ENCODE peak calls at places on chromosomes 7 and 10, in nine cellular contexts. I, K, C, B, T, Q, R, F and M are unnamed samples.

GRCh38 chr7:113504691-113505090 is 386.3 kb upstream of the SMIM30 start:
- DNase-seq in K (no peak), F (no peak), B (no peak), T (no peak), Q (no peak), R (no peak), I (no peak), C (no peak), M (no peak)

GRCh38 chr10:101014230-101014884 is 14.7 kb downstream of the LZTS2 start:
- DNase-seq in B (peak), T (no peak), Q (peak), K (peak), R (peak), F (peak), C (peak), I (peak), M (peak)

GRCh38 chr10:96570983-96571964 is 15.5 kb downstream of the TM9SF3 start:
- DNase-seq in C (peak), B (no peak), R (no peak), Q (no peak), F (no peak), I (no peak), T (no peak), K (no peak), M (no peak)

GRCh38 chr10:91883549-91884542 is 25.4 kb downstream of the FGFBP3 start:
- DNase-seq in F (peak), I (no peak), K (no peak), Q (no peak), T (no peak), R (no peak), B (peak), C (peak), M (no peak)

GRCh38 chr7:124764847-124765400 is 668 bp downstream of the GPR37 start:
- DNase-seq in R (no peak), Q (peak), K (no peak), B (no peak), T (no peak), C (peak), F (peak), I (no peak), M (peak)

GRCh38 chr7:106329408-106329807 is 44.6 kb upstream of the NAMPT start:
- DNase-seq in T (no peak), F (no peak), I (no peak), K (no peak), Q (no peak), B (no peak), R (no peak), C (no peak), M (no peak)

GRCh38 chr10:113273877-113274829 is 278.7 kb upstream of the HABP2 start:
- DNase-seq in C (no peak), B (no peak), F (no peak), K (no peak), Q (no peak), I (no peak), T (no peak), R (no peak), M (no peak)

GRCh38 chr7:151843181-151843580 is 33.7 kb downstream of the PRKAG2 start:
- DNase-seq in B (no peak), I (no peak), C (no peak), Q (no peak), F (no peak), R (no peak), K (no peak), T (no peak), M (no peak)

GRCh38 chr7:3063016-3063753 is 19.5 kb upstream of the CARD11 start:
- DNase-seq in K (peak), I (no peak), Q (peak), C (no peak), B (no peak), R (no peak), T (no peak), F (no peak), M (no peak)

GRCh38 chr10:75261813-75262725 is 26.3 kb upstream of the COMTD1 start:
- DNase-seq in Q (no peak), I (no peak), B (no peak), C (no peak), K (no peak), R (no peak), F (no peak), T (no peak), M (no peak)

GRCh38 chr10:112756118-112756512 is 193.9 kb upstream of the TCF7L2 start:
- DNase-seq in K (no peak), Q (no peak), B (peak), T (no peak), F (no peak), I (no peak), C (no peak), R (no peak), M (no peak)

GRCh38 chr10:5590816-5591215 is 66.1 kb downstream of the CALML3 start:
- DNase-seq in Q (no peak), I (no peak), C (no peak), R (no peak), K (peak), T (no peak), B (no peak), F (no peak), M (no peak)

GRCh38 chr7:132402096-132402495 is 174.2 kb downstream of the PLXNA4 start:
- DNase-seq in F (no peak), C (no peak), T (no peak), K (no peak), B (no peak), R (no peak), Q (no peak), I (no peak), M (no peak)

GRCh38 chr7:70317356-70317755 is 719.1 kb downstream of the AUTS2 start:
- DNase-seq in I (no peak), K (no peak), F (no peak), R (no peak), T (no peak), Q (no peak), C (no peak), B (no peak), M (no peak)

GRCh38 chr7:17061443-17061842 is 179.7 kb upstream of the AGR3 start:
- DNase-seq in F (no peak), B (no peak), R (no peak), T (no peak), C (no peak), Q (no peak), K (no peak), I (no peak), M (no peak)

GRCh38 chr7:17060051-17060450 is 178.3 kb upstream of the AGR3 start:
- DNase-seq in C (no peak), B (no peak), F (no peak), I (no peak), R (no peak), T (no peak), K (no peak), Q (no peak), M (no peak)

GRCh38 chr7:17058568-17058967 is 176.8 kb upstream of the AGR3 start:
- DNase-seq in R (no peak), Q (no peak), C (no peak), B (no peak), F (no peak), K (no peak), I (no peak), T (no peak), M (no peak)

GRCh38 chr7:17057143-17057509 is 175.3 kb upstream of the AGR3 start:
- DNase-seq in I (no peak), F (no peak), K (no peak), T (no peak), Q (no peak), C (no peak), R (no peak), B (no peak), M (no peak)

DNA sequence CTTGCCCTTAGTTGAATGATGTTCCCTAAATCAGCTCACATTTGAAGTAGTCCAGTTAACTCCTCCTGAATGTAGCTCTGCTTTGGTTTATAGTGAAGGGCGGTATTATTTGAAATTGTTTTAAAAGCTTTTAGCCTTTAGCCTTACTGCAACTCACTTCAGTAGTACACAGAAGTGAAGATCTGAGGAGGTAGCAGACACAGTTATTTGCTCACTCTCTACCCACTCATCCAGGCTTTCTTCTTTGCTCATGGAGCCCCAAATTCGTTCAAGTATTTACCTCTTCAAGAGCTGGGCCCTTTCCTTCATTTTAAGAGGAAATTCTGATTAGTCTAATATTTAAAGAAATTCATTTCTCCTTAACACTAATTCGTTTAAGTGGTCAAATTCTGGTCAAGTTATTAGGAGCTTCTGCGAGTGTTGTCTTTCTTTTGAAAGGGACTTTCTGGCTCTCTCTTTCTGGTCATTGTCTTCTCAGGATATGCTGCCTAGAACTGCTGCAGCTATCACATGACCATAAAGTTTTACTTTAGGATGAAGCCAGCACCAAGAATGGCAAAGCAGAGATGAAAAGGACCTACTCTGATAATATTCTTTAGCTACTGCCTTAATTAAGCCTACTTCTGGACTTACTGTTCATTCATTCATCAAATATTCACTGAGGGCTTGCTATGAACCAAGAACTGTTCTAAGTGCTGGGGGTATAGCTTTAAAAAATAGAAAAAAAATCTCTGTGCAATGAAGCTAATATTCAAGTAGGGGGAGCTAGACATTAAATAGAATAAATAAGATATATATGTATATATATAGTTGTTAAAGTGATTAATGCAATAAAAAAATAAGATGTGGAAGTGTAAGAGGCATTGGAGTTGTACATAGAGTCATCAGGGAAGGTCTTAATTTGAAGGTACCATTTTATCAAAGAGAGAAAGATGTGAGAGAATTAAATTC is 180.9 kb upstream of the AGR3 start:
- DNase-seq in Q (no peak), K (no peak), T (no peak), C (no peak), R (no peak), F (no peak), I (no peak), B (no peak), M (no peak)
- TF ChIP-seq CTCF in Q (no peak), K (no peak), T (no peak), C (no peak), R (no peak), F (no peak), I (no peak), B (no peak), M (no peak)

DNA sequence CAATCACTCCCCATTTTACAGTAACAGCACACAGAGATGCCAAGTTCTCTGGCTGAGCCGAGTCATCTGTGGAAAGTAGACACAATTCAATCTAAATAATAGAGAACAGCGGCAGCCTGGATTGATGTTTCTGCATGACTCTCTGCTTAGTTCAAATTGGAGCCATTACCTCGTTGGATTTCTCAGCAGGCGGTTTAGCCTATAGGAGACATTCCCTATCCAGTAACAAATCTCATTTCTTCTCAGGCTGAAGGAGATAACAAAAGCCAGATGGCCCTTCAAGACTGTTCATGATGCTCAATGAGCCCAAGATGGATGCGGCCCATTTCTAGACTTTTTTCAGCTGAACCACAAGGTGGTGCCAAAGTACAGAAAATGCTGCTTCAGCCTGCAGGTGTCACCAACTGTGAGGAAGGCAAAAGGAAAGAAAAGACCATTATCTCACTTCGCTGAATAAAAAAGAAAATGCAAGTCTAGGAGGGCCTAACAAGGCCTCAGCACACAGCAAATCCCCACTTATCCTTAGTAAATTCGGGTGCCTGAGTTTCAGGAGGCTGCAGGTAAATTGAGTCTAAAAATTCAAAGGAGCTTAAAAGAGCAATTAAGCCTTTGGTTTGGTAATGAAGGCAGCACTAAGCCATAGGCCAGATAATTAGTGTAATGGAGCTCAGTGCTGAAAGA is 83.7 kb downstream of the SLC16A9 start:
- DNase-seq in F (no peak), Q (peak), K (no peak), R (peak), I (peak), B (peak), C (peak), T (peak), M (no peak)
- H3K27ac ChIP-seq in F (no peak), Q (no peak), K (no peak), R (no peak), I (no peak), B (no peak), C (peak), T (no peak), M (no peak)

DNA sequence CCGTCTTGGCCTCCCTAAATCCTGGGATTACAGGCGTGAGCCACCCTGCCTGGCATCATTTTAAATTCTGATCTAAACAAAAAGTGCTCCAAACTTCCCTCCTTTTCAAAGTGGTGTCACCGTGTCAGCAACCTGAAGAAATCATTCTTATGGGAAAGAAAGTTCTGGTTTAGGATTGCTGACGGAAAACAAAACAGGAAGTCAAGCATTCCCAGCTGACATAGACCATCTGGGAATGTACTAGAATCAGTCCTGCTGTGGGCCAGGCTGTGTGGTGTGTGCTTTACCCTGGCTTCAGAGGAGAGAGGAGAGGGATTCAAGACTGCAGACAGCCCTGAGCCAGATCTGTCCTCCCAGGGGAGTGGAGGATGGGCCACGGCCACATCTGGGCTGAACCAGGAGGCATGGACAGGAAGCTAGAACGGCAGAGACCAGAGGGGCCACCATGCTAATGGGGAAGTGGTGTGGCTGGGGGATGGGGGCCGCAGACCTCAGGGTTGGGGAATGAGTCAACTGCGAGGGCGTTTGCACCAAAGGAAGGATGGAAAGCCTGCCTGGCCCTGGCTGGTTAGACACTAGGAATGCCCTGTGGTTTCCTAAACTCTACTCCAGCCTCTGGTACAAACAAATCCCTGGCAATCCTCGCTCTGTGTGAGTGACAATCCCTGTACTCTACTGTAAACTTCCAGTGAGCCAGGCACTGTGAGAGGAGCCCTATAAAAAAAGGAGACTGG is 16.7 kb upstream of the CLIP2 start:
- DNase-seq in T (no peak), K (peak), Q (peak), I (peak), R (peak), B (no peak), C (peak), F (no peak), M (peak)
- TF ChIP-seq POLR2AphosphoS5 in T (no peak), K (peak), Q (no peak), I (peak), R (peak), B (no peak), C (no peak), F (no peak), M (no peak)

DNA sequence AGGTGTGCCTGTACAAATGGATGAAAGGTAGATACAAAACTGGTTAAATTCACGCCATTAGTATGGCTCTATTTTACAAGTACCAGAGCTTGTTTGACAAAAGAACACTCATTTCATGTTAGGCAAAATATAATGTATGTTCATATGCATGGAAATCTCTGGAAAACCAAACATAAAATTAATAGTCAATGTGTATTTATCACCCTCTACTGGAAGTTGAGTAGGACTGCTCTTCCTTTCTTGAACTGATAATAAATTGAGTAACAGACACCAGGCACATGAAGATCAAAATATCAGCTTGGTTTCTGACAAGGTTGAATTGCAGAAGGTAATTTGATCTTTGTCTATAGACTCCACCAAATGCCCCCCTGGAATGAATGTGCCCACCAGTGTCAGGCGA is 19.8 kb upstream of the AKR1B1 start:
- DNase-seq in T (no peak), R (no peak), Q (no peak), C (no peak), F (no peak), B (no peak), K (no peak), I (no peak), M (no peak)
- TF ChIP-seq CTCF in T (peak), R (no peak), Q (no peak), C (no peak), F (no peak), B (peak), K (no peak), I (no peak), M (no peak)

GRCh38 chr7:142332421-142332820 is 74.6 kb upstream of the PRSS58 start:
- DNase-seq in Q (no peak), C (no peak), I (no peak), R (no peak), K (no peak), T (no peak), F (no peak), B (no peak), M (no peak)
- H3K27ac ChIP-seq in Q (no peak), C (no peak), I (no peak), R (no peak), K (no peak), T (no peak), F (no peak), B (no peak), M (no peak)

GRCh38 chr10:104317195-104318095 is 20.8 kb downstream of the ITPRIP start:
- DNase-seq in F (no peak), R (no peak), I (peak), K (peak), Q (no peak), C (no peak), B (no peak), T (no peak), M (peak)
- TF ChIP-seq POLR2AphosphoS5 in F (no peak), R (no peak), I (no peak), K (no peak), Q (no peak), C (no peak), B (no peak), T (no peak), M (no peak)

GRCh38 chr10:133377818-133378250 is 1.2 kb upstream of the PAOX start:
- DNase-seq in Q (no peak), F (no peak), T (no peak), B (no peak), R (no peak), K (peak), I (no peak), C (no peak), M (no peak)
- TF ChIP-seq CTCF in Q (no peak), F (no peak), T (no peak), B (no peak), R (no peak), K (no peak), I (no peak), C (no peak), M (no peak)